ENCODE peak calls at places on chromosomes 2 and 18, in five cellular contexts. Z is astrocyte of the spinal cord, W is WERI-Rb-1, V is ovary, R is hepatocyte. P is an unnamed sample.

GRCh38 chr2:191321861-191322662 is 76.9 kb downstream of the MYO1B start:
- DNase-seq in W (peak), R (no peak), V (no peak), Z (peak), P (no peak)

GRCh38 chr2:143802242-143802641 is 673.0 kb downstream of the ARHGAP15 start:
- DNase-seq in R (no peak), V (no peak), Z (peak), W (no peak), P (no peak)

GRCh38 chr2:173657996-173658717 is 303.5 kb downstream of the CDCA7 start:
- DNase-seq in R (peak), Z (peak), V (no peak), W (no peak), P (no peak)

GRCh38 chr2:239546541-239546940 is 145.7 kb upstream of the HDAC4 start:
- DNase-seq in R (no peak), W (no peak), Z (no peak), V (no peak), P (no peak)

GRCh38 chr2:96117701-96118588 is 1.6 kb upstream of the ADRA2B start:
- DNase-seq in R (peak), V (no peak), W (peak), Z (no peak), P (peak)

GRCh38 chr2:207484444-207485391 is 45.0 kb upstream of the CREB1 start:
- DNase-seq in V (no peak), R (no peak), W (no peak), Z (no peak), P (no peak)

GRCh38 chr2:80610108-80610507 is 305.6 kb upstream of the LRRTM1 start:
- DNase-seq in W (no peak), Z (no peak), R (no peak), V (no peak), P (no peak)

GRCh38 chr18:31497711-31498449 is at the start of gene DSG2:
- DNase-seq in R (peak), V (peak), W (peak), Z (peak), P (peak)

GRCh38 chr2:1742300-1742679 is 2.0 kb downstream of the PXDN start:
- DNase-seq in W (no peak), Z (no peak), R (no peak), V (peak), P (no peak)

GRCh38 chr2:159082119-159082518 is 113.7 kb downstream of the TANC1 start:
- DNase-seq in V (no peak), W (no peak), R (no peak), Z (no peak), P (no peak)

GRCh38 chr2:197821550-197822218 is 17.3 kb downstream of the PLCL1 start:
- DNase-seq in R (no peak), W (no peak), Z (no peak), V (no peak), P (no peak)

GRCh38 chr2:109124982-109125594 is 3.9 kb upstream of the SH3RF3 start:
- DNase-seq in Z (no peak), V (peak), R (no peak), W (no peak), P (no peak)

GRCh38 chr2:147442766-147443165 is 402.1 kb upstream of the ACVR2A start:
- DNase-seq in W (no peak), R (no peak), Z (no peak), V (no peak), P (no peak)

GRCh38 chr2:119760876-119761275 is 1.2 kb downstream of the PTPN4 start:
- DNase-seq in Z (peak), W (no peak), V (no peak), R (peak), P (no peak)

GRCh38 chr18:28147674-28148171 is 29.2 kb downstream of the CDH2 start:
- DNase-seq in R (peak), W (no peak), V (no peak), Z (no peak), P (no peak)

GRCh38 chr2:176536739-176537138 is 267.5 kb downstream of the MTX2 start:
- DNase-seq in W (no peak), Z (no peak), V (no peak), R (no peak), P (no peak)

GRCh38 chr2:176984987-176985386 is 227.6 kb upstream of the HNRNPA3 start:
- DNase-seq in W (no peak), V (no peak), R (no peak), Z (no peak), P (no peak)

GRCh38 chr2:43106767-43107527 is 119.5 kb downstream of the ZFP36L2 start:
- DNase-seq in Z (no peak), R (peak), W (no peak), V (no peak), P (no peak)

GRCh38 chr18:48227206-48227605 is 182.0 kb downstream of the ZBTB7C start:
- DNase-seq in W (no peak), Z (no peak), R (no peak), V (no peak), P (no peak)

GRCh38 chr18:53861185-53861584 is 363.3 kb downstream of the MBD2 start:
- DNase-seq in R (no peak), W (no peak), V (no peak), Z (no peak), P (no peak)

GRCh38 chr2:152467677-152468406 is 132.9 kb downstream of the FMNL2 start:
- DNase-seq in Z (no peak), W (no peak), R (no peak), V (no peak), P (no peak)

GRCh38 chr2:38505779-38506178 is 96.9 kb downstream of the HNRNPLL start:
- DNase-seq in R (peak), W (no peak), Z (peak), V (peak), P (no peak)

GRCh38 chr2:99662761-99663341 is 173.0 kb upstream of the REV1 start:
- DNase-seq in V (no peak), R (peak), W (no peak), Z (peak), P (no peak)

GRCh38 chr2:203893386-203893785 is 25.8 kb downstream of the CTLA4 start:
- DNase-seq in Z (no peak), V (no peak), R (no peak), W (no peak), P (no peak)

GRCh38 chr2:191064590-191064989 is 50.6 kb upstream of the STAT1 start:
- DNase-seq in Z (no peak), W (no peak), V (no peak), R (no peak), P (no peak)

GRCh38 chr2:226797989-226798421 is 1.6 kb downstream of the IRS1 start:
- DNase-seq in R (no peak), Z (no peak), W (no peak), V (no peak), P (no peak)

GRCh38 chr18:77164762-77165485 is 32.3 kb upstream of the MBP start:
- DNase-seq in R (no peak), V (no peak), W (no peak), Z (no peak), P (no peak)

DNA sequence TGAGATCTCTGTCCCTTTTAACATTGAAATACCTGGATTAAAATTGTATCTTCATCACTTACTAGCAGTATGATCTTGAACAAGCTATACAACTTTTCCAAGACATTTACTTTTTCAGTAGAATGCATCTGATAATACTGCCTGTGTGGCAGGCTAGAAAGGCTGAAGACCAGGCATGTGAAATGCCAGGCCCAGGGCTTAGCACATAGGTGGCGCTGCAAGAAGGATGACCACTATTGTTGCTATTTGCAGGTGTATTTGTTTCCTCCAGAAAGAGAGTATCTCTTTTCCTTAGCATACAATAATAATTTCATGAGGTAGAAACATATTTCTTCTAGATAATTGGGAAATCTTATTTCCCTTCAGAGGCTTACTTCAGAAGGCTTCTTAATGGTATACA is 331.3 kb downstream of the THSD7B start:
- DNase-seq in Z (no peak), R (no peak), V (no peak), W (no peak), P (no peak)
- TF ChIP-seq CTCF in Z (peak), R (no peak), V (no peak), W (no peak), P (no peak)

DNA sequence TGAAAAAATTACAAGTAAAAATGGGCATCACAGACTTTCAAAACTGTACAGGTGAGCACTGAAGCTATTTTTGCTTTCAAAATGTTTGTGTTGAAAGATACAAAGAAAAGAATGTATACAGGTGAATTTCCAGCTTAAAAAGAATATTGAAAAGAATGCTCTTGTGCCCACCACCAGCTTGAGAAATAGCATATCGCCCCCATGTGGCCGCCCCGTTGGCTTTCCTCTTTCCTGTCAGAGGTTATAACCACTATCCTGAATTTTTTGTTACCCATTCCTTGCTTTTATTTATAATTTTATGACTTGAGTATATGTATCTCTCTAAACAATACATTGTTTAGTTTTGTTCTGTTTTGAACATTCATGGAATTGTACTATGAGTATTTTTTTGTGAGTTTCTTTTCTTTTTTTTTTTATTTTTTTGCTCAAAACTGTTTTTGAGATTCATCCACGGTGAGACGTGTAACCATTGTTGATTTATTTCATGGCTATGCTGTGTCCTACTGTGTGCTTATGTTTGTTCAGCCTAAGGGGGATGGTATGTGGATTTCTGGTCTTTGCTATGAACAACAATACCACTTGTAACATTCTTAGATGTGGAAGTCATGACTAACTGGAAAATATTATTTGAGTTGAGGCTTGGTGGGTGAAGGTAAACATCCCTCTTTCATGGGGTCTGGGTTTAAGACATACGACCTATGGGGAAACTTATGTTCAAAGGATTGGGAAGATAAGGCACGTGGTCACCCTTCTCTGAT is 11.6 kb downstream of the TRPM8 start:
- DNase-seq in R (peak), V (no peak), W (peak), Z (peak), P (no peak)
- TF ChIP-seq CTCF in R (peak), V (no peak), W (peak), Z (peak), P (no peak)

GRCh38 chr2:124289060-124289459 is 264.0 kb downstream of the CNTNAP5 start:
- DNase-seq in Z (no peak), W (no peak), V (no peak), R (no peak), P (no peak)

GRCh38 chr2:124286089-124286783 is 261.1 kb downstream of the CNTNAP5 start:
- DNase-seq in V (no peak), R (no peak), Z (no peak), W (no peak), P (no peak)

GRCh38 chr2:124289615-124290014 is 264.5 kb downstream of the CNTNAP5 start:
- DNase-seq in V (no peak), Z (no peak), W (peak), R (no peak), P (no peak)
- TF ChIP-seq CTCF in V (no peak), Z (no peak), W (peak), R (no peak), P (no peak)

GRCh38 chr2:188983427-188984101 is 9.4 kb downstream of the COL3A1 start:
- DNase-seq in R (peak), V (no peak), W (no peak), Z (peak), P (no peak)
- TF ChIP-seq CTCF in R (peak), V (peak), W (peak), Z (peak), P (no peak)

DNA sequence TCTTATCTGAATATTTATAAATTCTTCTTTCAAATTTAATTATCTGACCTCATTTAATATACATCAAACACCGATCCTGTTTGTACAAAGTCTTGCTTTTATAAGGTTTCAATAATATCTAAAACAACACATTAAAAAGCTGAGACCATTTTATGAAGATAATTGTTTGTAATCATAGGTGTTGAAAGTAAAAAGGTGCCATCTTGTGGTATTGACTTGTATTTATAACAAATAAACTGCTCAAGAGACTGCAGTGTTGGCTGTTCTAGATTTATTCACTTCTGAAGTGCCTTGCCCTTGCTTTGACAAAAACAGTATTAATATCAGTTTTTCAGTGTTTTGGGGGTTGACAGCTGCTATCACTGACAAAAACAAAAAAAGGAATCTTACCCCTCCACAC is 286.8 kb upstream of the HNMT start:
- DNase-seq in W (no peak), V (no peak), Z (no peak), R (no peak), P (no peak)
- TF ChIP-seq CTCF in W (no peak), V (no peak), Z (no peak), R (peak), P (no peak)